ENCODE peak calls at places on chromosomes 4 and X, in five cellular contexts. One of them, this sample, is unnamed.

GRCh38 chr4:122309988-122310626 is 68.7 kb upstream of the ADAD1 start:
- DNase-seq in GM12878: no peak
- DNase-seq in foreskin fibroblast: peak
- DNase-seq in AG10803: peak
- DNase-seq in upper lobe of right lung: no peak
- DNase-seq in this sample: no peak

GRCh38 chr4:66023061-66023460 is 352.8 kb upstream of the EPHA5 start:
- DNase-seq in AG10803: no peak
- DNase-seq in GM12878: no peak
- DNase-seq in upper lobe of right lung: no peak
- DNase-seq in foreskin fibroblast: no peak
- DNase-seq in this sample: no peak

GRCh38 chr4:133270021-133270570 is 121.0 kb downstream of the PCDH10 start:
- DNase-seq in upper lobe of right lung: no peak
- DNase-seq in GM12878: no peak
- DNase-seq in foreskin fibroblast: no peak
- DNase-seq in AG10803: no peak
- DNase-seq in this sample: no peak

GRCh38 chr4:5882947-5883346 is 9.9 kb downstream of the CRMP1 start:
- DNase-seq in foreskin fibroblast: no peak
- DNase-seq in upper lobe of right lung: no peak
- DNase-seq in AG10803: no peak
- DNase-seq in GM12878: no peak
- DNase-seq in this sample: no peak

GRCh38 chr4:86033171-86033570 is 326.7 kb downstream of the MAPK10 start:
- DNase-seq in GM12878: no peak
- DNase-seq in foreskin fibroblast: peak
- DNase-seq in upper lobe of right lung: no peak
- DNase-seq in AG10803: peak
- DNase-seq in this sample: no peak

GRCh38 chr4:10089346-10089745 is 27.3 kb downstream of the WDR1 start:
- DNase-seq in GM12878: no peak
- DNase-seq in upper lobe of right lung: peak
- DNase-seq in foreskin fibroblast: no peak
- DNase-seq in AG10803: no peak
- DNase-seq in this sample: no peak

GRCh38 chrX:71053217-71053621 is 14.9 kb downstream of the SNX12 start:
- DNase-seq in upper lobe of right lung: no peak
- DNase-seq in GM12878: peak
- DNase-seq in foreskin fibroblast: peak
- DNase-seq in AG10803: no peak
- DNase-seq in this sample: peak

GRCh38 chrX:65451663-65452062 is 82.9 kb downstream of the LAS1L start:
- DNase-seq in foreskin fibroblast: peak
- DNase-seq in upper lobe of right lung: no peak
- DNase-seq in AG10803: peak
- DNase-seq in GM12878: no peak
- DNase-seq in this sample: peak

GRCh38 chr4:24024157-24024556 is 134.3 kb upstream of the PPARGC1A start:
- DNase-seq in foreskin fibroblast: peak
- DNase-seq in upper lobe of right lung: no peak
- DNase-seq in GM12878: no peak
- DNase-seq in AG10803: peak
- DNase-seq in this sample: no peak

GRCh38 chr4:111798840-111799239 is 346.4 kb upstream of the FAM241A start:
- DNase-seq in AG10803: no peak
- DNase-seq in GM12878: no peak
- DNase-seq in foreskin fibroblast: no peak
- DNase-seq in upper lobe of right lung: no peak
- DNase-seq in this sample: no peak
- TF ChIP-seq CTCF in AG10803: peak
- TF ChIP-seq CTCF in GM12878: no peak
- TF ChIP-seq CTCF in foreskin fibroblast: peak
- TF ChIP-seq CTCF in upper lobe of right lung: no peak
- TF ChIP-seq CTCF in this sample: no peak

GRCh38 chr4:1416051-1416947 is 10.1 kb upstream of the NKX1-1 start:
- DNase-seq in foreskin fibroblast: no peak
- DNase-seq in upper lobe of right lung: peak
- DNase-seq in GM12878: no peak
- DNase-seq in AG10803: no peak
- DNase-seq in this sample: no peak

GRCh38 chr4:1416948-1417260 is 10.7 kb upstream of the NKX1-1 start:
- DNase-seq in AG10803: no peak
- DNase-seq in GM12878: no peak
- DNase-seq in upper lobe of right lung: peak
- DNase-seq in foreskin fibroblast: no peak
- DNase-seq in this sample: no peak

GRCh38 chr4:1419708-1420107 is 13.5 kb upstream of the NKX1-1 start:
- DNase-seq in foreskin fibroblast: no peak
- DNase-seq in GM12878: no peak
- DNase-seq in AG10803: no peak
- DNase-seq in upper lobe of right lung: peak
- DNase-seq in this sample: no peak

GRCh38 chr4:1418494-1419285 is 12.4 kb upstream of the NKX1-1 start:
- DNase-seq in foreskin fibroblast: no peak
- DNase-seq in upper lobe of right lung: peak
- DNase-seq in GM12878: no peak
- DNase-seq in AG10803: no peak
- DNase-seq in this sample: no peak

DNA sequence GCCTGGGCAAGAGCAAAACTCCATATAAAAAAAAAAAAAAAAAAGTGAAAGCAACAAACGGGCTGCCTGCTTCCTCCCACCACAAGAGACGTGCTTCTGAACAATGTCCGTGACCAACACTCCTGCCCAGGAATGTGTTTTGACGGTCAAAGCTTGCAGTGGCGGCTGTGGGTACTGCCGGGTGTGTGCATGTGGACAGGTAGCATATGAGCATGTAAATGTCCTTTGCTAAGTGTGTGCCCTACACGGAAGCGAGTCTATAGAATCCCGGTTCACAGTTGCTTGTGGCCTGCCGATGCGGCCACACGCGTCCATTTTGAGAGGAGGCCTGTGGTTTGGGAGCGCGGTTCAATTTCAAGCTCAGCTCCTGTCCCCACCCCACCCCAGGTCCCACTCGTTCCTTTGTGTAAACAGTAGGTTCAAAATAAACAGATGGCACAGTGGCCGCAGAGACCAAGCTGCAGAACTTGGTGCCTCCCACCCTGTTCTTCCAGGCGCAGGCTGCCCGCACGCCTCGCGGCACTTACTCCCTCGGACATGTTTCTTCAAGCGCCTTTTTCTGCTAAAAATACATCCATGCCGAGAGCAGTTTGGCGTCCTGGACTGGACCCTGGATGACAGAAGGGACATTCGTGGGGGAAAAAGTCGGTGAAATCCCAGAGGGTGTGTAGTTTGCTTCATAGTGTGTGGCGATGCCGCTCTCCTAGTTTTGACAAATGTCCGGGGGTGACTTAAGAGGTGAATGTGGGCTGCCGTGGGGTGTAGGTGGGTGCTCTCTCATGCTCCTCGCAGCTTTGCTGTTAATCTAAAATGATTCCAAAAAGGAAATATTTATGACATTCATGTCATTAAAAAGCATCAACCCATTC is 11.5 kb upstream of the NKX1-1 start:
- DNase-seq in AG10803: no peak
- DNase-seq in GM12878: no peak
- DNase-seq in upper lobe of right lung: peak
- DNase-seq in foreskin fibroblast: no peak
- DNase-seq in this sample: no peak
- TF ChIP-seq CTCF in AG10803: no peak
- TF ChIP-seq CTCF in GM12878: no peak
- TF ChIP-seq CTCF in upper lobe of right lung: no peak
- TF ChIP-seq CTCF in foreskin fibroblast: no peak
- TF ChIP-seq CTCF in this sample: no peak

GRCh38 chrX:31268359-31268758 is 196.5 kb upstream of the FTHL17 start:
- DNase-seq in upper lobe of right lung: no peak
- DNase-seq in foreskin fibroblast: no peak
- DNase-seq in AG10803: no peak
- DNase-seq in GM12878: no peak
- DNase-seq in this sample: no peak
- TF ChIP-seq CTCF in upper lobe of right lung: no peak
- TF ChIP-seq CTCF in foreskin fibroblast: no peak
- TF ChIP-seq CTCF in AG10803: no peak
- TF ChIP-seq CTCF in GM12878: no peak
- TF ChIP-seq CTCF in this sample: no peak

DNA sequence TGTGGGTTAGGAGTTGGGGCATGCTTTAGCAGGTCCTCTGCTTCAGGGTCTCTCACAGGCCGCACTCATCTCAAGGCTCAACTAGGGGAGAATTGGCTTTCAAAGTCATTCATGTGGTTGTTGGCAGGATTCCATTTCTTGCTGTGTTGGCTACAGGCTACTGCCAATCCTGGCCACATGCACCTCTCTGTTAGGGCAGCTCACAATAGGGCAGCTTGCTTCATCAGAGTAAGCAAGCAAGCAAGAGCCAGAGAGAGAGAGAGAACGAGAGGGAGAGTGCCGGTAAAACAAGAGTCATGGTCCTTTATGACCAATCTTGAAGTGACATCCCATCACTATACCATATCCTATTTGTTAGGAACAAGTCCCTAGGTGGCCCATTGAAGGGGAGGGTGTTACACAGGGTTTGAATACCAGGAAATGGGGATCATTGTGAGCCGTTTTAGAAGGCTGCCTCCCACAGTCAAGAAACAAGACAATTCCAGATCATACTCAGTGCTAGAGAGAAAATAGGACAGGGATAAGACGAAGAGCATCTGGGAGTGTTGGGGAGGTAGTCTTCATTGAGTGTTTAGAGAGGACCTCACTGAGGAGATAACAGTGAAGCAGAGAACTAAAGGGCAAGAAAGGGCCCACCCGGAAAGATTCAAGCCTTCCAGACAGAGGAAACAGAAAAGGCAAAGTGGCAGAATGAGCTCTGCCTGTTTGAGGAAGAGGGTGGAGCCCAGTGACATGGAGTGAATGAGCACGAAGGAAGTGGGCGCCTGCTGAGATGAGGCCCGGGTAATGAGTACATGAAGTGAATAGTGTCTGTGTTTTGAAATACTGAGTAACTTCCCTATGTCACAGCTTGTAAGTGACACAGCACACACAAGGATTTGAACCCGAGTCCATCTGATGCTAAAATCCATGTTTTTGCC is 32.8 kb upstream of the TLR2 start:
- DNase-seq in upper lobe of right lung: peak
- DNase-seq in foreskin fibroblast: peak
- DNase-seq in AG10803: no peak
- DNase-seq in GM12878: no peak
- DNase-seq in this sample: no peak
- TF ChIP-seq CTCF in upper lobe of right lung: no peak
- TF ChIP-seq CTCF in foreskin fibroblast: no peak
- TF ChIP-seq CTCF in AG10803: no peak
- TF ChIP-seq CTCF in GM12878: no peak
- TF ChIP-seq CTCF in this sample: no peak

GRCh38 chrX:34578237-34578636 is 78.8 kb downstream of the TMEM47 start:
- DNase-seq in GM12878: no peak
- DNase-seq in AG10803: peak
- DNase-seq in foreskin fibroblast: peak
- DNase-seq in upper lobe of right lung: no peak
- DNase-seq in this sample: no peak
- TF ChIP-seq CTCF in GM12878: peak
- TF ChIP-seq CTCF in AG10803: peak
- TF ChIP-seq CTCF in foreskin fibroblast: peak
- TF ChIP-seq CTCF in upper lobe of right lung: peak
- TF ChIP-seq CTCF in this sample: no peak

GRCh38 chrX:18389968-18390367 is 35.4 kb upstream of the CDKL5 start:
- DNase-seq in AG10803: no peak
- DNase-seq in GM12878: no peak
- DNase-seq in upper lobe of right lung: no peak
- DNase-seq in foreskin fibroblast: no peak
- DNase-seq in this sample: no peak

GRCh38 chrX:18394477-18394876 is 30.9 kb upstream of the CDKL5 start:
- DNase-seq in upper lobe of right lung: no peak
- DNase-seq in foreskin fibroblast: no peak
- DNase-seq in GM12878: no peak
- DNase-seq in AG10803: no peak
- DNase-seq in this sample: no peak

GRCh38 chrX:18390941-18391538 is 34.4 kb upstream of the CDKL5 start:
- DNase-seq in AG10803: peak
- DNase-seq in foreskin fibroblast: peak
- DNase-seq in upper lobe of right lung: peak
- DNase-seq in GM12878: peak
- DNase-seq in this sample: peak
- TF ChIP-seq CTCF in AG10803: peak
- TF ChIP-seq CTCF in foreskin fibroblast: peak
- TF ChIP-seq CTCF in upper lobe of right lung: peak
- TF ChIP-seq CTCF in GM12878: peak
- TF ChIP-seq CTCF in this sample: peak

DNA sequence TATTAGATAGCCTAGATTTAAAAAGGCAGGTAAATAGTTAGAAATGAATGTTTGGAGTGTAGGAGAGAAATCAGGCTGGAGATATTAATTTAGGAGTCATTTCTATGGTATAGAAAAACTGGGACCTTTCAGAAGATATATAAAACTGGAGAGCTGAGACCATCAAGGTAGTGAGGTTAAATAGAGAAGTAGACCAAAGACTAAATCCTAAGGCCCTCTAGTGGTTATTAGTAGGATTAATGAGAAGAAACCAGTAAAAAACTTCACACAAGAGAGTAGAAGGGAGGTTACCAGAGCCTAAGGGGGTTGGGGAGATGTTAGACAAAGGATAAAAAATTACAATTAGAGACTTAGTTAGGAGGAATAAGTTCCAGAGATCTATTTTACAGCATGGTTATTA is 351.0 kb upstream of the SPANXN1 start:
- DNase-seq in GM12878: no peak
- DNase-seq in AG10803: no peak
- DNase-seq in upper lobe of right lung: no peak
- DNase-seq in foreskin fibroblast: no peak
- DNase-seq in this sample: no peak
- TF ChIP-seq CTCF in GM12878: peak
- TF ChIP-seq CTCF in AG10803: peak
- TF ChIP-seq CTCF in upper lobe of right lung: peak
- TF ChIP-seq CTCF in foreskin fibroblast: no peak
- TF ChIP-seq CTCF in this sample: no peak

GRCh38 chrX:109886122-109886761 is 116.7 kb upstream of the TMEM164 start:
- DNase-seq in GM12878: no peak
- DNase-seq in upper lobe of right lung: no peak
- DNase-seq in foreskin fibroblast: peak
- DNase-seq in AG10803: peak
- DNase-seq in this sample: peak
- TF ChIP-seq CTCF in GM12878: peak
- TF ChIP-seq CTCF in upper lobe of right lung: peak
- TF ChIP-seq CTCF in foreskin fibroblast: peak
- TF ChIP-seq CTCF in AG10803: peak
- TF ChIP-seq CTCF in this sample: peak

GRCh38 chr4:95093936-95094929 is 336.5 kb downstream of the BMPR1B start:
- DNase-seq in foreskin fibroblast: no peak
- DNase-seq in upper lobe of right lung: no peak
- DNase-seq in GM12878: no peak
- DNase-seq in AG10803: no peak
- DNase-seq in this sample: no peak
- TF ChIP-seq CTCF in foreskin fibroblast: no peak
- TF ChIP-seq CTCF in upper lobe of right lung: no peak
- TF ChIP-seq CTCF in GM12878: no peak
- TF ChIP-seq CTCF in AG10803: no peak
- TF ChIP-seq CTCF in this sample: no peak

DNA sequence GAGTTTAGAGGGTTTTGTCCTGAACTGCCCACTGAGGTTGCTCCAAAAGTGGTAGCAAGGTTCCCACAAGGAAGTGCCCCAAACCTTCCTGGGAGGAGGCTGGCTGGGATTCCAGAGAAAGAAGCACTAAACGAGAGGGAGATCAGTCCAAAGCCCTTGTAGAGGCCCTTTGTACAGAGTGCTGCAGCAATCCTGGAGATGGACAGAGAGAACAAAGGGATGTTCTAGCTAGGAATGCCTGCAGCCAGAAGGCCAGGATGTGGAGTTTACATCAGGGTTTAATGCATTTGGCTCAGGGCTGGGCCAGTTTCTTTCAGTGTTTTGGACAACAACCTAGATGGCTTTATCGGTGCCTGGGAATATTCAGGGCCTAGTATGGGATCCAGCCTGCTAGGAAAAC is 2155.1 kb upstream of the AGA start:
- DNase-seq in GM12878: no peak
- DNase-seq in upper lobe of right lung: no peak
- DNase-seq in foreskin fibroblast: no peak
- DNase-seq in AG10803: no peak
- DNase-seq in this sample: no peak
- TF ChIP-seq CTCF in GM12878: no peak
- TF ChIP-seq CTCF in upper lobe of right lung: no peak
- TF ChIP-seq CTCF in foreskin fibroblast: no peak
- TF ChIP-seq CTCF in AG10803: no peak
- TF ChIP-seq CTCF in this sample: no peak